ENCODE peak calls at places on chromosomes 11 and 22, in six cellular contexts. H is tibial nerve, T is SK-N-SH, W is NT2/D1, A is stomach, E is mesenchymal stem cell. J is an unnamed sample.

GRCh38 chr22:29816980-29817379 is 21.1 kb downstream of the ASCC2 start:
- DNase-seq in A (no peak), T (no peak), E (no peak), H (no peak), W (no peak), J (no peak)

GRCh38 chr11:94924074-94925031 is 49.0 kb downstream of the CWC15 start:
- DNase-seq in A (no peak), W (no peak), T (peak; percentile 54), H (no peak), E (peak; percentile 42), J (no peak)

GRCh38 chr11:1691027-1691877 is 5.7 kb upstream of the KRTAP5-6 start:
- DNase-seq in T (no peak), E (no peak), A (no peak), H (no peak), W (no peak), J (no peak)

GRCh38 chr11:134069426-134069921 is 602 bp downstream of the JAM3 start:
- DNase-seq in W (no peak), E (peak; percentile 40), H (no peak), T (peak; percentile 75), A (no peak), J (no peak)

GRCh38 chr11:86064236-86064803 is 4.6 kb downstream of the PICALM start:
- DNase-seq in W (no peak), T (no peak), H (no peak), A (no peak), E (peak; percentile 58), J (no peak)

GRCh38 chr22:50282361-50283144 is 12.4 kb upstream of the MAPK11 start:
- DNase-seq in W (no peak), T (no peak), A (peak; percentile 91), H (no peak), E (peak; percentile 80), J (peak; percentile 64)

GRCh38 chr22:45883811-45884170 is 93.2 kb downstream of the WNT7B start:
- DNase-seq in W (no peak), A (no peak), T (no peak), E (no peak), H (no peak), J (no peak)

GRCh38 chr22:17303840-17304779 is 65.2 kb upstream of the CECR2 start:
- DNase-seq in H (no peak), T (no peak), E (no peak), A (peak; percentile 21), W (no peak), J (no peak)

GRCh38 chr11:97364047-97364446 is 974.2 kb downstream of the JRKL start:
- DNase-seq in H (no peak), W (no peak), T (no peak), E (peak; percentile 41), A (no peak), J (no peak)

GRCh38 chr11:86983071-86983488 is 27.9 kb upstream of the FZD4 start:
- DNase-seq in A (peak; percentile 50), W (no peak), H (peak; percentile 19), T (no peak), E (no peak), J (no peak)

GRCh38 chr22:44309137-44309536 is 3.6 kb downstream of the SHISAL1 start:
- DNase-seq in T (no peak), E (peak; percentile 96), W (no peak), A (no peak), H (no peak), J (peak; percentile 91)

GRCh38 chr22:24466831-24467249 is 28.3 kb upstream of the UPB1 start:
- DNase-seq in A (no peak), E (peak; percentile 81), W (peak; percentile 32), H (no peak), T (no peak), J (peak; percentile 62)

GRCh38 chr22:42180349-42180842 is 49.8 kb upstream of the CYP2D6 start:
- DNase-seq in A (no peak), H (peak; percentile 21), T (no peak), W (no peak), E (no peak), J (no peak)

GRCh38 chr22:20636075-20636812 is 128.8 kb downstream of the MED15 start:
- DNase-seq in A (no peak), H (no peak), E (no peak), T (no peak), W (no peak), J (no peak)

GRCh38 chr11:111361874-111362273 is 17.2 kb downstream of the POU2AF1 start:
- DNase-seq in H (no peak), W (no peak), E (no peak), A (peak; percentile 55), T (no peak), J (no peak)

GRCh38 chr11:111364503-111364902 is 14.6 kb downstream of the POU2AF1 start:
- DNase-seq in W (no peak), T (no peak), H (no peak), A (no peak), E (no peak), J (no peak)

GRCh38 chr11:111361082-111361801 is 17.8 kb downstream of the POU2AF1 start:
- DNase-seq in H (no peak), A (no peak), W (no peak), T (peak; percentile 53), E (no peak), J (no peak)

GRCh38 chr11:111363985-111364384 is 15.1 kb downstream of the POU2AF1 start:
- DNase-seq in H (no peak), E (no peak), W (no peak), T (no peak), A (no peak), J (no peak)

GRCh38 chr11:111362887-111363411 is 16.1 kb downstream of the POU2AF1 start:
- DNase-seq in H (no peak), W (no peak), E (no peak), A (peak; percentile 93), T (no peak), J (no peak)
- H3K4me1 ChIP-seq in H (no peaks in the 10 kb centered on the region), W (no peaks in the 10 kb centered on the region), E (no peaks in the 10 kb centered on the region), A (peaks cover 55% of the 10 kb centered on the region), T (no peaks in the 10 kb centered on the region), J (no peaks in the 10 kb centered on the region)

GRCh38 chr11:123302751-123303195 is 107.7 kb upstream of the CLMP start:
- DNase-seq in H (no peak), W (no peak), A (no peak), E (peak; percentile 73), T (no peak), J (no peak)

GRCh38 chr11:123299721-123300120 is 104.7 kb upstream of the CLMP start:
- DNase-seq in E (no peak), A (no peak), H (no peak), W (no peak), T (no peak), J (no peak)

GRCh38 chr11:123301696-123302400 is 106.8 kb upstream of the CLMP start:
- DNase-seq in T (peak; percentile 94), W (peak; percentile 57), H (peak; percentile 16), A (peak; percentile 63), E (peak; percentile 48), J (peak; percentile 33)

GRCh38 chr11:123298488-123299447 is 103.7 kb upstream of the CLMP start:
- DNase-seq in A (no peak), T (no peak), E (no peak), W (no peak), H (no peak), J (no peak)

DNA sequence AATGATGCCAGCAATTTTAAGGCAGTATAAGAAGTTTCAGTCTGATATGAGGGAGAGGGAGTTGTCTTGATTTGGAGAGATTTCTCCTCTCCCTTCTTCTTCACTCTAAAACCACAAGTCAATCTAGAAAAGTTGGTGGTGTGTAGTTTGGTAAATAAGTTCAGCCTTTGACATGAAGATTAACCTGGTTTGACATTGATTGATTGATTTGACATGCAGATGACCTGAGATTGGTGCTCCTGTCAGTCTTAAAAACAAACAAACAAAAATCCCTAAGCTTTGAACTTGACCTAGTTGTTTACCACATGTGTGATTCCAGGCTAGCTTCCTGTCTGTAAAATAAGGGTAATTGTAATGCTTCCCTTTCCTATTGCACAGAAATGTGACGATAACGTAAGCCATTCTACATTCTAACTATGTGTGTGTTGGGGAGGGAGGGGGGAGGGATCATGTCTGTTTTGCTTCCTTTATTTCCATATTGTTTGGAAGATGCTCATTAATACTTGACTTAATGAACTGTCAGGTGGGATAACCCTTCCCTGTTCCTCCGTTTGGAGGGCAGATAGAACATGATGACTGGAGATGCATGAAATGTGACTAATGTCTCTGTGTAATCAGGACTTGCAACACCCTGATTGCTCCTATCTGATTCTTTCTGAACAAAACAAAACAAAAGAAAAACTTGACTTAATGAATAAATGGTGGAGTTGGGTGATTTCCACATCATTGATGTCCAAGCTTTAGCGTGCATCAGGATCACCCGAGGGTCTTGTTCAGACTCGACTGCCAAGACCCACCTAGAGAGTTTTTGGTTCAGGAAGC is 106.0 kb upstream of the CLMP start:
- DNase-seq in H (no peak), E (peak; percentile 65), T (no peak), A (no peak), W (peak; percentile 15), J (no peak)
- H3K4me3 ChIP-seq in H (peak overlapping the region; percentile 33), E (peak overlapping the region; percentile 75), T (peak overlapping the region; percentile 3), A (peak overlapping the region; percentile 45), W (no peak overlapping the region), J (no peak overlapping the region)

GRCh38 chr11:64727131-64727530 is 4.1 kb upstream of the NRXN2 start:
- DNase-seq in A (no peak), W (no peak), T (no peak), E (no peak), H (no peak), J (no peak)

GRCh38 chr11:64726211-64726641 is 3.2 kb upstream of the NRXN2 start:
- DNase-seq in A (no peak), W (no peak), T (no peak), E (no peak), H (no peak), J (no peak)

GRCh38 chr11:64729851-64730382 is 6.9 kb upstream of the NRXN2 start:
- DNase-seq in A (peak; percentile 55), E (peak; percentile 18), W (no peak), H (no peak), T (peak; percentile 87), J (no peak)

GRCh38 chr11:64725601-64726139 is 2.7 kb upstream of the NRXN2 start:
- DNase-seq in E (no peak), T (no peak), W (no peak), A (no peak), H (no peak), J (no peak)

DNA sequence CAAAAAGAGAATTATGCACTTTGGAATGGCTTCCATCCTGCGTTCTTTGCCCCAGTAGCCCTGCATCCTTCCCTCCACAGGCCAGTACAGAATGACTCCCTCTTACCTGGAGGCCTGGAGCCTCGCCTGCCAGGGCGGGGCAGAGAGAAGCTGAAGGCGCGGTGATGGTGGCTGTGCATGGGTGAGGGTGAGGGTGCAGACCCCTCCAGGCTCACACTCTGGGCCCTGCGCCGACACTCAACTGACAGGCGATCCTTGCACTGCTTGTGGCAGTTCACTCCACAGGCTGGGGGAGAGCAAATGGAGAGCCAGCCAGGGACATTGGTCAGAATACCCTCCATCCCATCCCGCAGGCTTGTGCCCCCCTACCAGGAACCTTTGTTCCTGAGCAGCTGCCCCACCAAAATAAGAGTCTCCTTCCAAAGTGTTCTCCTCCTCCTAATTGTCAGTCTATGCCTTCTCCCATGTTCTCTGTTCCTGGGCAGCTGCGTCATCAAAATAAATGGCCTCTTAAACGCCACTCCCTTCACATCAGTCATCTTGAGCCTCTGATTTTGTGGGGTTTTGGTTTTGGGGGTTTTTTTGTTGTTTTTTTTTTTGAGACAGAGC is 5.9 kb upstream of the NRXN2 start:
- DNase-seq in H (no peak), E (no peak), T (no peak), A (no peak), W (no peak), J (no peak)
- H3K4me1 ChIP-seq in H (no peaks in the 10 kb centered on the region), E (peaks cover 4% of the 10 kb centered on the region), T (peaks cover 16% of the 10 kb centered on the region), A (no peaks in the 10 kb centered on the region), W (peaks cover 35% of the 10 kb centered on the region), J (peaks cover under 1% of the 10 kb centered on the region)

DNA sequence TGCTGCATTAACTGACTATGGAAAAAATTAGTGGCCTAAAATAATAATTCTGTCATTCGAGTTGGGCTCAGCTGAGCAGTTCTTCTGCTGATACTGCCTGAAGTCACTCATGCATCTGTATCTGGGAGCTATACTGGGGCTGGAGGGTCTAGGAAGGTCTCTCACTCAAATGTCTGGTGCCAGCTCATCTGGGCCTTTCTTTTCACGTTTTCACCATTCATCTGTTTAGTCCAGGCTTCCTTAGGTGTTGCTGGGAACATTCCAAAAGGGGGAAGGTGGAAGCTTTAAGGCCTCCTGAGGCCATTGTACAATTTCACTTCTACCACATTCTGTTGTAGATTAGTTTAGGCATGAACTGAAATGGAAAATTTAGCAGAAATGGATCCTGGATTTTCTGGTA is 28.0 kb downstream of the YAP1 start:
- DNase-seq in A (no peak), H (no peak), T (no peak), W (no peak), E (peak; percentile 29), J (no peak)
- H3K4me3 ChIP-seq in A (no peak overlapping the region), H (no peak overlapping the region), T (no peak overlapping the region), W (no peak overlapping the region), E (peak overlapping the region; percentile 11), J (no peak overlapping the region)